ENCODE peak calls at places on chromosomes 7 and 10, in six cellular contexts. W, G, B, L, C and Y are unnamed samples.

GRCh38 chr7:156504687-156505545 is 135.7 kb upstream of the RNF32 start:
- DNase-seq in W (peak; percentile 63), G (no peak), C (no peak), B (no peak), L (no peak), Y (no peak)

GRCh38 chr10:81876253-81876731 is 1.3 kb downstream of the NRG3 start:
- DNase-seq in B (no peak), G (no peak), L (peak; percentile 45), W (no peak), C (no peak), Y (peak; percentile 66)

GRCh38 chr10:78398385-78398784 is 364.7 kb downstream of the RPS24 start:
- DNase-seq in W (no peak), G (no peak), L (no peak), C (no peak), B (no peak), Y (no peak)

GRCh38 chr7:24685706-24686105 is 71.6 kb downstream of the GSDME start:
- DNase-seq in L (no peak), W (no peak), C (no peak), B (no peak), G (no peak), Y (no peak)

GRCh38 chr10:78957471-78958039 is 111.2 kb upstream of the ZMIZ1 start:
- DNase-seq in G (no peak), B (no peak), W (no peak), C (no peak), L (no peak), Y (no peak)

GRCh38 chr10:124860426-124860825 is 58.8 kb downstream of the ABRAXAS2 start:
- DNase-seq in W (no peak), G (no peak), C (no peak), L (no peak), B (no peak), Y (no peak)

GRCh38 chr10:68109312-68109711 is at the start of gene MYPN:
- DNase-seq in C (no peak), B (no peak), W (no peak), G (no peak), L (no peak), Y (no peak)

GRCh38 chr10:76736848-76737495 is 900.6 kb downstream of the KCNMA1 start:
- DNase-seq in G (no peak), W (no peak), C (no peak), B (no peak), L (peak; percentile 5), Y (no peak)

GRCh38 chr7:35505031-35505430 is 189.9 kb downstream of the HERPUD2 start:
- DNase-seq in W (peak; percentile 9), G (no peak), L (no peak), B (no peak), C (no peak), Y (peak; percentile 68)

GRCh38 chr7:130733866-130734524 is at the start of gene KLF14:
- DNase-seq in L (peak; percentile 88), C (peak; percentile 79), W (no peak), B (no peak), G (peak; percentile 10), Y (no peak)

GRCh38 chr10:106251573-106251972 is 912.9 kb downstream of the SORCS1 start:
- DNase-seq in L (no peak), G (no peak), W (no peak), B (no peak), C (no peak), Y (no peak)

GRCh38 chr7:91289633-91290260 is 25.5 kb downstream of the FZD1 start:
- DNase-seq in W (no peak), B (no peak), L (no peak), G (no peak), C (no peak), Y (no peak)

GRCh38 chr10:20768849-20769248 is 128.3 kb downstream of the NEBL start:
- DNase-seq in G (no peak), B (no peak), L (peak; percentile 4), C (no peak), W (no peak), Y (peak; percentile 39)

GRCh38 chr10:121405096-121405495 is 193.1 kb downstream of the FGFR2 start:
- DNase-seq in B (no peak), G (no peak), L (no peak), W (no peak), C (no peak), Y (no peak)
- TF ChIP-seq JUND in B (no peak), G (no peak), L (no peak), W (no peak), C (no peak), Y (no peak)

GRCh38 chr7:110914263-110914662 is 176.7 kb upstream of the LRRN3 start:
- DNase-seq in B (no peak), G (no peak), W (no peak), L (no peak), C (no peak), Y (no peak)

GRCh38 chr7:110922906-110923305 is 168.0 kb upstream of the LRRN3 start:
- DNase-seq in C (no peak), L (no peak), B (no peak), W (peak; percentile 6), G (no peak), Y (no peak)

GRCh38 chr7:110921478-110922210 is 169.3 kb upstream of the LRRN3 start:
- DNase-seq in G (no peak), C (no peak), B (no peak), W (no peak), L (no peak), Y (no peak)

DNA sequence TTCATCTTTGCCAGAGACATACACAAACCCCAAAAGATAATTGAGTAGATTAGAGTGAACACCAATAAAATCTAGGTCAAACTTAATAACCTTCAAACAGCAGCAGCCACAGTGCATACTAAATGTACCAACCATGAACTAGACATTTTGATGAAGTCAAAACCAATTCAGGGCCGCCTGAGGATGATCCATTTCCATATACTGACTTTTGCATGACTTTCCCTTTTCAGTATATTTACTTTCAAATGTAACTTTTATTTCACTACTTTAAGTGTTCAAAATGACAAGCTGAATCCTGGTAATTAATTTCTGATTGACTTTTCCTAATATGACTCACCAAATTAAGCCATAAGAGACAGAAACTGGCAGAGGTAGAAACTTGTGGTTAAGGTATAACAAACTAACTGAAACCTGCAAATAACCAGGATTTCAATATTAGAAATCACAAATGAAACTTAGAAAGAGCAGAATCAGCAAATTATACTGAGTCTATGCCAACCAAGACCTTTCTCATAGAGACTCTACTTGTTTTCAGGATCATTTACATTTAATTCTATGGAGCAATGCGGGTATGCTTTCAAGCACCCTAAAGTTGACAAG is 171.9 kb upstream of the LRRN3 start:
- DNase-seq in W (no peak), L (no peak), B (peak; percentile 28), C (no peak), G (no peak), Y (no peak)
- TF ChIP-seq JUND in W (no peak), L (no peak), B (no peak), C (no peak), G (no peak), Y (no peak)

GRCh38 chr10:61284222-61284890 is 168.8 kb downstream of the TMEM26 start:
- DNase-seq in G (peak; percentile 34), W (peak; percentile 53), L (peak; percentile 20), B (no peak), C (peak; percentile 45), Y (peak; percentile 80)
- TF ChIP-seq JUND in G (no peak), W (no peak), L (peak; percentile 9), B (no peak), C (peak; percentile 49), Y (no peak)

DNA sequence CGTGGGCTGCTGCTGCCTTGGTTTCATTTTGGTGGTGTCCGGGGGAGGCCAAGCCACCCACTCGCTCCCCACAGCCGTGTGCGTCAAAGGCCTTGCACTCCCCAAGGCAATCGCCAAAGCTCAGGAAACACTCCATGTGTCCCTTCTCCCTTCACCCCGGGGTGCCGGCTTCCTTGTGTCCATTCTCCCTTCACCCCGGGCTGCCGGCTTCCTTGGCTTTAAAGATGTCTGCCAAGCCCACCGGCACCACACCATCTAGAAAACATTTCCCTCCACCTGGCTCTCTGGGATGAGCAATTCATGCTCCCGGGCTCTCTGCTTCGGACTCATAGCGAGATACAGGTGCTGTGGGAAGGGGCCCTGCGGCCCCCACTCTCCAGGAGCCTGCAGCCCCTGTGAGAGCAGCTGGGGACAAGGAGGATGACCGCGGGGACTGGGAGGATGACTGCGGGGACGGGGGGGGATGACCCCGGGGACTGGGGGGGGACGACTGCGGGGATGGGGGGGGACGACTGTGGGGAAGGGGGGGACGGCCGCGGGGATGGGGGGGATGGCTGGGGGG is 322.1 kb downstream of the DNAJB6 start:
- DNase-seq in G (no peak), B (no peak), C (no peak), W (no peak), L (peak; percentile 62), Y (no peak)
- TF ChIP-seq JUND in G (no peak), B (no peak), C (no peak), W (no peak), L (no peak), Y (no peak)

GRCh38 chr7:71846160-71846559 is 566.0 kb downstream of the CALN1 start:
- DNase-seq in G (no peak), W (no peak), C (no peak), B (no peak), L (no peak), Y (peak; percentile 28)
- TF ChIP-seq JUND in G (no peak), W (no peak), C (no peak), B (no peak), L (no peak), Y (no peak)

GRCh38 chr7:117679120-117679519 is 194.1 kb downstream of the CTTNBP2 start:
- DNase-seq in G (no peak), L (no peak), C (no peak), W (no peak), B (no peak), Y (no peak)
- TF ChIP-seq JUND in G (no peak), L (no peak), C (no peak), W (no peak), B (no peak), Y (no peak)

DNA sequence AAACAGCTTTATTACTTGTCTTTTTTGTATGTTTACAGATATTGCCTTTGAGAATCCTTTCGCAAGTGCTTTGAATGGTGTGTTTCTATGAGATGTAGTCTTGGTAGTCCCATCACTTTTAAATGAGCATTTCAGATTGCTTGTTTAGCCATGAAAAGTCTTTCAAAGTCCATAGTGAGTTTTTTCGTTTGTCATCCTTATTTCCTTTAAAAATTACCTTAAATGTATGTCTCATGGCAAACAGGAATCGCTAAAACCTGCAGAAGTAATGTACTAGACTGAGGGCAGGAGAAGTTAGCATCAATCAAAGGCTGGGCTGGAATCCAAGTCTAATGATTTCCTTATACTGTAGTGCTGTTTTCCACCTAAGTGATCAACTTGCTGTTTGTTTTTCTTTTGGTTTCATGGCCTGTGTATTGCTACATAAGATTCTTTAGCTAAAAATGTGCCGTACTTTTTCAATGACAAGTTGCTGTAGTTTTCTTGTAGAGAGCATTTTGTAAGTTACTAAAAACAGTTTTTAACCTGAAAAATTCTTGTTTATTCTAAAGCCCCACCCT is 1.1 kb downstream of the HELLS start:
- DNase-seq in G (no peak), C (no peak), W (no peak), B (peak; percentile 7), L (peak; percentile 15), Y (peak; percentile 14)
- TF ChIP-seq JUND in G (no peak), C (no peak), W (no peak), B (no peak), L (no peak), Y (no peak)

DNA sequence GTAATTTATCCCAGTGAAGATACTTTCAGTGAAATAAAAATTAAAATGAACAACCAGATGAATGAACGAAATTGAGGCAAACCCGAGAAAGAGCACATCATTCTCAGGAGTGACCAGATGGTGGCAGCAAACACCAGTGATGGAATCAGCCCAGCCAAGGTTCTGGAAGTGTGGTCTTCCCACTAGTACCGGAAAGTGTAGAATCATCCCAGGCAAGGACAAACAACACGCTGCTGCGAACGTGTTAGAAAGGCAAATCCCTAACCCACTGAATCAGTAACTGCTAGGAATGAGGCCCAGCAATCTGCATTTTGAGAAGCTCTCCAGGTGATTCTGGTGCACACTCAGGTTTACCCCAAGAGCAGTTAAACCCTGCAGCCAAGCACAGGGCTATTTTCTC is 15.5 kb upstream of the SLC18A3 start:
- DNase-seq in B (no peak), L (peak; percentile 83), C (peak; percentile 76), G (peak; percentile 37), W (peak; percentile 54), Y (peak; percentile 78)
- TF ChIP-seq JUND in B (no peak), L (no peak), C (peak; percentile 13), G (no peak), W (no peak), Y (no peak)